ENCODE peak calls at places on chromosomes 5 and 9, in four cellular contexts. L, X, Y and F are unnamed samples.

GRCh38 chr5:115795700-115796099 is 20.8 kb downstream of the CDO1 start:
- DNase-seq in L (no peak), Y (no peak), X (no peak), F (no peak)

GRCh38 chr5:16871746-16872339 is 64.2 kb downstream of the MYO10 start:
- DNase-seq in L (peak; percentile 74), Y (peak; percentile 84), X (peak; percentile 39), F (no peak)

GRCh38 chr5:134223406-134224251 is 2.2 kb downstream of the PPP2CA start:
- DNase-seq in Y (no peak), X (peak; percentile 53), L (no peak), F (no peak)

GRCh38 chr5:149886060-149886459 is 58.5 kb downstream of the PDE6A start:
- DNase-seq in L (peak; percentile 23), X (peak; percentile 27), Y (no peak), F (no peak)

GRCh38 chr5:179411161-179411841 is 66.0 kb upstream of the ADAMTS2 start:
- DNase-seq in X (no peak), Y (no peak), L (no peak), F (no peak)

GRCh38 chr9:34049630-34050384 is 1.1 kb upstream of the UBAP2 start:
- DNase-seq in Y (no peak), X (peak; percentile 3), L (no peak), F (no peak)

GRCh38 chr9:131072871-131073237 is 23.5 kb upstream of the AIF1L start:
- DNase-seq in X (no peak), Y (no peak), L (no peak), F (no peak)

GRCh38 chr5:78046006-78046405 is 248.5 kb downstream of the AP3B1 start:
- DNase-seq in L (no peak), X (no peak), Y (no peak), F (no peak)

GRCh38 chr5:158406884-158407790 is 548.2 kb upstream of the CLINT1 start:
- DNase-seq in L (peak; percentile 65), Y (peak; percentile 65), X (peak; percentile 84), F (no peak)

GRCh38 chr5:106116682-106117081 is 1554.1 kb downstream of the EFNA5 start:
- DNase-seq in X (no peak), L (no peak), Y (no peak), F (no peak)

GRCh38 chr9:84617415-84617814 is 52.1 kb upstream of the NTRK2 start:
- DNase-seq in L (no peak), X (no peak), Y (no peak), F (no peak)

GRCh38 chr9:87606921-87607521 is 109.4 kb downstream of the DAPK1 start:
- DNase-seq in Y (peak; percentile 53), L (peak; percentile 67), X (peak; percentile 59), F (no peak)

GRCh38 chr5:78591227-78591626 is 57.3 kb downstream of the LHFPL2 start:
- DNase-seq in X (peak; percentile 48), Y (peak; percentile 93), L (peak; percentile 64), F (no peak)

GRCh38 chr5:393846-394275 is 49.1 kb upstream of the EXOC3 start:
- DNase-seq in L (peak; percentile 64), X (no peak), Y (no peak), F (no peak)

GRCh38 chr9:92634712-92635605 is 35.0 kb downstream of the IPPK start:
- DNase-seq in Y (peak; percentile 68), L (peak; percentile 64), X (peak; percentile 67), F (peak; percentile 89)

GRCh38 chr9:91820126-91820750 is 129.8 kb downstream of the ROR2 start:
- DNase-seq in Y (no peak), L (no peak), X (no peak), F (no peak)

GRCh38 chr5:174045470-174046025 is at the start of gene NSG2:
- DNase-seq in L (peak; percentile 30), Y (peak; percentile 23), X (peak; percentile 96), F (peak; percentile 83)

GRCh38 chr9:95096381-95096780 is 221.1 kb downstream of the FANCC start:
- DNase-seq in Y (no peak), L (no peak), X (no peak), F (no peak)
- TF ChIP-seq CTCF in Y (peak; percentile 22), L (no peak), X (no peak), F (no peak)

GRCh38 chr9:124268248-124268647 is 10.5 kb downstream of the NEK6 start:
- DNase-seq in Y (no peak), X (no peak), L (no peak), F (no peak)

GRCh38 chr9:124266139-124266825 is 8.5 kb downstream of the NEK6 start:
- DNase-seq in L (no peak), X (no peak), Y (peak; percentile 53), F (no peak)

GRCh38 chr9:124266826-124267201 is 9.1 kb downstream of the NEK6 start:
- DNase-seq in L (no peak), Y (no peak), X (no peak), F (no peak)

GRCh38 chr9:124269556-124269955 is 11.8 kb downstream of the NEK6 start:
- DNase-seq in X (no peak), L (no peak), Y (no peak), F (no peak)

GRCh38 chr9:124267271-124267807 is 9.6 kb downstream of the NEK6 start:
- DNase-seq in Y (peak; percentile 82), X (peak; percentile 91), L (peak; percentile 92), F (no peak)
- TF ChIP-seq CTCF in Y (peak; percentile 32), X (no peak), L (no peak), F (no peak)

GRCh38 chr9:112486221-112487007 is at the start of gene KIAA1958:
- DNase-seq in L (peak; percentile 62), Y (peak; percentile 72), X (peak; percentile 83), F (peak; percentile 69)
- TF ChIP-seq CTCF in L (no peak), Y (no peak), X (no peak), F (no peak)

GRCh38 chr9:137190315-137190853 is 1.9 kb downstream of the SSNA1 start:
- DNase-seq in L (no peak), X (no peak), Y (no peak), F (no peak)
- TF ChIP-seq CTCF in L (peak; percentile 7), X (no peak), Y (peak; percentile 38), F (no peak)

DNA sequence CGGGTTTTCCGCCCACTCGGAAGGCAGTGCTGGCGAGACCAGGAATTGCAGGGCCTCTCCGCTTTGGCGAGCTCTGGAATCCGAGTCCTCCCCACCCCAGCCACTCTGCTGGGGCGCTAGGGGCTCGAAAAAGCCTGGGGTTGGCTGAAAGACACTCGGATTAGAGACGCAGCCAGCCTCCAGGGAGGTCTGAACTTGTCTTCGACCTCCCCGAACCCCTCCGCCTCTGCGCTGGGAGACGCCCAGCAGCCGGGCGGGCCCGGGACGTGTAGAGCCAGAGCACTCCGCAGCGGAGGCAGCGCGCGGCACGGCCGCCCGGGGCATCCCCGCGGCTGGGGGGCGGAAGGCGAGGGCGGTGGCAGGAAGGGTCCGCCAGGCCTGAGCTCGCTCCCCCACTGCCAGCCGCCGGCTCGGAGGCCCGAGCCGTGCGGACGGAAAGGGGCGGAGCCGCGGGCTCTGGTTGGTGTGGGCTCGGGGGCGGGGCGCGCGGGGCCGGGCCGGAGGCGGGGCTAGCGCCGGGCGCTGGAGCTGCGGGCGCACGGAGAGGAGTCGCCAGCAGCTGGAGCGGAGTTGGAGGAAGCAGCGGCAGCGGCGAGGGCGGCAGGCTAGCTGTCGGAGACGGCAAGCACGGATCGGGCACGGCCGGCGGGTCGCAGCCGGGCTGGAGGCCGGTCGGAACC is at the start of gene PIK3R1:
- DNase-seq in Y (peak; percentile 89), X (peak; percentile 94), L (peak; percentile 98), F (peak; percentile 90)
- TF ChIP-seq CTCF in Y (peak; percentile 68), X (no peak), L (peak; percentile 30), F (peak; percentile 59)

GRCh38 chr9:98020471-98021145 is 35.9 kb upstream of the NANS start:
- DNase-seq in Y (no peak), X (no peak), L (no peak), F (no peak)

GRCh38 chr9:98018347-98018746 is 35.2 kb downstream of the ANP32B start:
- DNase-seq in Y (no peak), X (no peak), L (no peak), F (no peak)

GRCh38 chr9:98016137-98016680 is 33.1 kb downstream of the ANP32B start:
- DNase-seq in L (no peak), Y (no peak), X (no peak), F (no peak)

GRCh38 chr9:98019098-98019497 is 36.0 kb downstream of the ANP32B start:
- DNase-seq in L (no peak), Y (no peak), X (no peak), F (no peak)

GRCh38 chr9:98017306-98017705 is 34.2 kb downstream of the ANP32B start:
- DNase-seq in Y (no peak), X (no peak), L (no peak), F (no peak)
- TF ChIP-seq CTCF in Y (no peak), X (no peak), L (no peak), F (no peak)

DNA sequence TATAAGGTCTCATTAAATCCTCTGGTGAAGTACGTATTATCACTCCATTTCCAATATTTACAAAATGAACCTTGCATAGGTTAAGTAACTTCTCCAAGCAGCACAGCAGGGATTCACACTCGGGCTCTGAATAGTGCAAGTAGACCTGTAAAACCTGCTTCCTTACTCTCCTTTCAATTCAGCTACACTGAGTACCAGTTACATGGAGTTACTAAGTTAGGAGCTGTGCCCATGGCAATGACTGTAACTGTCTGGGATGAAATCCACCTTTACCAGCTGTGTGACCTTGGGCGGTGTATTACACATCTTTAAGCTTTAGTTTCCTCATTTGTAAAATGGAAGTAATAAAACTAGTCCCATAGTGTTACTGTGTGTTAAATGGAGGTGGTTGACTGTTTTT is 15.9 kb upstream of the MOB3B start:
- DNase-seq in X (no peak), L (no peak), Y (no peak), F (no peak)
- TF ChIP-seq CTCF in X (no peak), L (no peak), Y (no peak), F (no peak)

DNA sequence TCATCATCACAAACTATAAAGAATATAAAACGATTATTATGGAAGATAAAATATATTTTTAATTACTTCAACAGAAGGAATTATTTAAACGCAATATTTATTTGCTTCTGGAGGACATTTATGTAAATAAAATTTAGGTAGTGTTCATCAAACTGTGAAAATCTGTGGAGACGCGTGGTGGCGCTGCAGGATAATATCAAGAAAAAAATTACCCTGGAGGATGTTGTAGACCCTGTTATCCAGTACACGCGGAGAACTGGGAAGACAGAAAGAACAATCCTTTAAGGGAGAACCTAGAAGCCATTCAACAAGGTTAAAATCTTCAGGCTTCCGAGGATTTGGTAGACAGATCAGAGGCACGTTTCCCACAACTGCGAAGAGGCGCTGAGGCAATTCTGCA is at the start of gene PCDHB12:
- DNase-seq in Y (peak; percentile 24), L (no peak), X (peak; percentile 60), F (no peak)
- TF ChIP-seq CTCF in Y (peak; percentile 79), L (no peak), X (peak; percentile 38), F (peak; percentile 50)